ENCODE peak calls at places on chromosomes 13 and 19, in seven cellular contexts. Q, T, D, I, P, V and N are unnamed samples.

GRCh38 chr13:54241719-54242118 is 1213.1 kb downstream of the OLFM4 start:
- DNase-seq in Q (no peak), V (no peak), T (no peak), D (no peak), I (no peak), P (no peak), N (no peak)

GRCh38 chr13:76473552-76474134 is 412.6 kb downstream of the KCTD12 start:
- DNase-seq in T (peak), Q (peak), P (peak), D (peak), I (peak), V (peak), N (peak)

GRCh38 chr13:77113496-77113895 is 86.5 kb upstream of the FBXL3 start:
- DNase-seq in V (no peak), D (no peak), I (no peak), P (no peak), Q (no peak), T (no peak), N (no peak)

GRCh38 chr19:53898680-53899341 is 10.3 kb upstream of the CACNG7 start:
- DNase-seq in P (no peak), T (no peak), V (no peak), I (no peak), Q (peak), D (no peak), N (peak)

GRCh38 chr19:42017040-42017439 is 23.0 kb upstream of the ATP1A3 start:
- DNase-seq in T (no peak), V (no peak), I (no peak), D (no peak), P (no peak), Q (no peak), N (no peak)

GRCh38 chr19:49085868-49086232 is 599 bp downstream of the SNRNP70 start:
- DNase-seq in D (no peak), V (no peak), I (no peak), P (no peak), T (no peak), Q (no peak), N (no peak)

GRCh38 chr19:14089662-14090508 is 666 bp downstream of the SAMD1 start:
- DNase-seq in T (no peak), Q (no peak), D (peak), V (peak), I (peak), P (peak), N (peak)

GRCh38 chr13:50990540-50991506 is 81.2 kb downstream of the RNASEH2B start:
- DNase-seq in T (no peak), P (no peak), V (no peak), Q (no peak), I (peak), D (peak), N (no peak)

GRCh38 chr13:52779028-52779612 is 39.5 kb upstream of the CNMD start:
- DNase-seq in Q (peak), V (no peak), P (no peak), T (no peak), D (peak), I (no peak), N (no peak)

GRCh38 chr13:35723061-35723461 is 246.6 kb upstream of the MAB21L1 start:
- DNase-seq in T (no peak), Q (no peak), D (no peak), P (no peak), I (no peak), V (no peak), N (no peak)

GRCh38 chr13:84037937-84038464 is 155.7 kb upstream of the SLITRK1 start:
- DNase-seq in Q (no peak), P (no peak), D (no peak), V (no peak), I (no peak), T (no peak), N (no peak)

GRCh38 chr19:41792513-41793413 is 3.6 kb upstream of the CEACAM3 start:
- DNase-seq in Q (peak), P (no peak), V (peak), T (no peak), I (peak), D (no peak), N (peak)